ENCODE peak calls at places on chromosomes 13 and 19, in four cellular contexts. One of them, this sample, is unnamed.

GRCh38 chr19:13839938-13840750 is 36.8 kb upstream of the NANOS3 start:
- DNase-seq in cardiac fibroblast: peak; percentile 54
- DNase-seq in mammary epithelial cell: peak; percentile 80
- DNase-seq in activated B cell treated with CpG ODN at 0.5 μM for 24 hours: peak; percentile 41
- DNase-seq in this sample: no peak

GRCh38 chr19:16571283-16571682 is 932 bp downstream of the SLC35E1 start:
- DNase-seq in cardiac fibroblast: peak; percentile 51
- DNase-seq in mammary epithelial cell: peak; percentile 23
- DNase-seq in activated B cell treated with CpG ODN at 0.5 μM for 24 hours: no peak
- DNase-seq in this sample: no peak

GRCh38 chr19:39372941-39373340 is 18.0 kb downstream of the PAF1 start:
- DNase-seq in cardiac fibroblast: peak; percentile 72
- DNase-seq in mammary epithelial cell: no peak
- DNase-seq in activated B cell treated with CpG ODN at 0.5 μM for 24 hours: no peak
- DNase-seq in this sample: no peak

GRCh38 chr13:20165417-20166257 is 4.8 kb upstream of the GJA3 start:
- DNase-seq in cardiac fibroblast: no peak
- DNase-seq in mammary epithelial cell: no peak
- DNase-seq in activated B cell treated with CpG ODN at 0.5 μM for 24 hours: no peak
- DNase-seq in this sample: no peak

GRCh38 chr13:95553614-95554385 is 1.3 kb downstream of the CLDN10 start:
- DNase-seq in cardiac fibroblast: no peak
- DNase-seq in mammary epithelial cell: no peak
- DNase-seq in activated B cell treated with CpG ODN at 0.5 μM for 24 hours: no peak
- DNase-seq in this sample: peak; percentile 30

GRCh38 chr13:106561551-106562170 is 6.3 kb downstream of the ARGLU1 start:
- DNase-seq in cardiac fibroblast: peak; percentile 47
- DNase-seq in mammary epithelial cell: peak; percentile 35
- DNase-seq in activated B cell treated with CpG ODN at 0.5 μM for 24 hours: peak; percentile 20
- DNase-seq in this sample: peak; percentile 48

GRCh38 chr13:105928048-105928447 is 607.4 kb downstream of the EFNB2 start:
- DNase-seq in cardiac fibroblast: no peak
- DNase-seq in mammary epithelial cell: no peak
- DNase-seq in activated B cell treated with CpG ODN at 0.5 μM for 24 hours: no peak
- DNase-seq in this sample: no peak

GRCh38 chr19:11410682-11411081 is 8.4 kb downstream of the RGL3 start:
- DNase-seq in cardiac fibroblast: no peak
- DNase-seq in mammary epithelial cell: peak; percentile 36
- DNase-seq in activated B cell treated with CpG ODN at 0.5 μM for 24 hours: no peak
- DNase-seq in this sample: no peak

GRCh38 chr19:7376151-7376852 is 27.6 kb downstream of the ARHGEF18 start:
- DNase-seq in cardiac fibroblast: no peak
- DNase-seq in mammary epithelial cell: peak; percentile 59
- DNase-seq in activated B cell treated with CpG ODN at 0.5 μM for 24 hours: no peak
- DNase-seq in this sample: no peak

GRCh38 chr19:40539070-40539469 is 37.6 kb upstream of the SHKBP1 start:
- DNase-seq in cardiac fibroblast: no peak
- DNase-seq in mammary epithelial cell: peak; percentile 17
- DNase-seq in activated B cell treated with CpG ODN at 0.5 μM for 24 hours: no peak
- DNase-seq in this sample: no peak

GRCh38 chr19:17889609-17890214 is 18.0 kb downstream of the SLC5A5 start:
- DNase-seq in cardiac fibroblast: peak; percentile 61
- DNase-seq in mammary epithelial cell: peak; percentile 40
- DNase-seq in activated B cell treated with CpG ODN at 0.5 μM for 24 hours: no peak
- DNase-seq in this sample: no peak

DNA sequence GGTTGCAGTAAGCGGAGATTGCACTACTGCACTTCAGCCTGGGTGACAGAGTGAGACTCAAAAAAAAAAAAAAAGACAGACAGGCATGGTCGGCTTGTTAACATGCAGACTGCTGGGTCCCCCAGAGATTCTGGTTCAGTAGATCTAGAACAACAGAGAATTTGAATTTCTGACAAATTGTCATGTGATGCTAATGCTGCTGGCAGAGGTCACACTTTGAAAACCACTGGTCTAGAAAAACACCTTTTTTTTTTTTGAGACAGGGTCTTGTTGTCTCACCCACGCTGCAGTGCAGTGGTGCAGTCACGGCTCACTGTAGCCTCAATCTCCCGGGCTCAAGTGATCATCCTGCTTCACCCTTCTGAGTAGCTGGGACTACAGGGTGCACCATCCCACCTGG is 7.7 kb upstream of the LRFN3 start:
- DNase-seq in cardiac fibroblast: no peak
- DNase-seq in mammary epithelial cell: no peak
- DNase-seq in activated B cell treated with CpG ODN at 0.5 μM for 24 hours: no peak
- DNase-seq in this sample: no peak
- TF ChIP-seq CTCF in cardiac fibroblast: no peak
- TF ChIP-seq CTCF in mammary epithelial cell: no peak
- TF ChIP-seq CTCF in activated B cell treated with CpG ODN at 0.5 μM for 24 hours: no peak
- TF ChIP-seq CTCF in this sample: no peak

DNA sequence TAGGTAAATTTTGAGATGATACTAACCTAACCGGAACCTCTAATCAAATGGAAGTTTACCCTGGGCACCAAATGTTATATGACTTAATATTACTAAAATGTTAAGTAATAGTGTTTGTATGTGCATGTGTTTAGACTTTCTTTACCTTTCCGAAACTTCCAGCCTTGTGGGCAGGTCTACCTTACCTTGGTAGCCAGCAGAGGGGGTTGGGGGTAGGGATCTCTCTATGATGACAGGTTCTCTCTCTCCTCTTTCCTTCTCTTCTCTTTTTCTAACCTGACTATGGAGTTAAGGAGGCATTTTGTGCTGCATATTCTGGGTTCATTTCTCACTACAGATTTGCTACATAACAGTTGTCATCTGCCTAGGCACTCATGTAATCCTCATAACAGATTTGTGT is 6.8 kb upstream of the FRY start:
- DNase-seq in cardiac fibroblast: no peak
- DNase-seq in mammary epithelial cell: no peak
- DNase-seq in activated B cell treated with CpG ODN at 0.5 μM for 24 hours: no peak
- DNase-seq in this sample: no peak
- TF ChIP-seq CTCF in cardiac fibroblast: no peak
- TF ChIP-seq CTCF in mammary epithelial cell: no peak
- TF ChIP-seq CTCF in activated B cell treated with CpG ODN at 0.5 μM for 24 hours: no peak
- TF ChIP-seq CTCF in this sample: no peak

DNA sequence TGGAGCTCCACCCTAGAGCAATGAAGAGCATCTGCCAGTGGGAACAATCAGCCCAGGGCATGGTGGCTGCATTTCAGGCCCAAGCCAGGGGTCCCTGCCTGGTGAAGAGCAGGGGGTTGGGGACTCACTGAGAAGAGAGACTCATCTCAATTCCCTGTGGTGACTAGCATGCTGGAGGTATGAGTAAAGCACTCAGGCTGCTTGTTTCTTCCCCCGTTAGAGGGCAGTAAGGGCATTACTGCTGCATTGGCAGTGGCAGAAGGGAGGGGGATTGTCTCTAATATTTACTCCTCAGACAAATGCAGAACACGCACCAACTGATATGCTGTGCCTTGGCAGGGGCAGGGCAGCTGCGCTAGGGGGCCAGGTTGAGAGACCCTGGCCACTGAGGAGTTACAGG is 329.1 kb downstream of the SLITRK5 start:
- DNase-seq in cardiac fibroblast: no peak
- DNase-seq in mammary epithelial cell: no peak
- DNase-seq in activated B cell treated with CpG ODN at 0.5 μM for 24 hours: no peak
- DNase-seq in this sample: no peak
- TF ChIP-seq CTCF in cardiac fibroblast: no peak
- TF ChIP-seq CTCF in mammary epithelial cell: no peak
- TF ChIP-seq CTCF in activated B cell treated with CpG ODN at 0.5 μM for 24 hours: no peak
- TF ChIP-seq CTCF in this sample: no peak

GRCh38 chr13:68810660-68811059 is 1297.0 kb upstream of the ATXN8OS start:
- DNase-seq in cardiac fibroblast: no peak
- DNase-seq in mammary epithelial cell: no peak
- DNase-seq in activated B cell treated with CpG ODN at 0.5 μM for 24 hours: no peak
- DNase-seq in this sample: no peak
- TF ChIP-seq CTCF in cardiac fibroblast: no peak
- TF ChIP-seq CTCF in mammary epithelial cell: no peak
- TF ChIP-seq CTCF in activated B cell treated with CpG ODN at 0.5 μM for 24 hours: no peak
- TF ChIP-seq CTCF in this sample: peak; percentile 29

DNA sequence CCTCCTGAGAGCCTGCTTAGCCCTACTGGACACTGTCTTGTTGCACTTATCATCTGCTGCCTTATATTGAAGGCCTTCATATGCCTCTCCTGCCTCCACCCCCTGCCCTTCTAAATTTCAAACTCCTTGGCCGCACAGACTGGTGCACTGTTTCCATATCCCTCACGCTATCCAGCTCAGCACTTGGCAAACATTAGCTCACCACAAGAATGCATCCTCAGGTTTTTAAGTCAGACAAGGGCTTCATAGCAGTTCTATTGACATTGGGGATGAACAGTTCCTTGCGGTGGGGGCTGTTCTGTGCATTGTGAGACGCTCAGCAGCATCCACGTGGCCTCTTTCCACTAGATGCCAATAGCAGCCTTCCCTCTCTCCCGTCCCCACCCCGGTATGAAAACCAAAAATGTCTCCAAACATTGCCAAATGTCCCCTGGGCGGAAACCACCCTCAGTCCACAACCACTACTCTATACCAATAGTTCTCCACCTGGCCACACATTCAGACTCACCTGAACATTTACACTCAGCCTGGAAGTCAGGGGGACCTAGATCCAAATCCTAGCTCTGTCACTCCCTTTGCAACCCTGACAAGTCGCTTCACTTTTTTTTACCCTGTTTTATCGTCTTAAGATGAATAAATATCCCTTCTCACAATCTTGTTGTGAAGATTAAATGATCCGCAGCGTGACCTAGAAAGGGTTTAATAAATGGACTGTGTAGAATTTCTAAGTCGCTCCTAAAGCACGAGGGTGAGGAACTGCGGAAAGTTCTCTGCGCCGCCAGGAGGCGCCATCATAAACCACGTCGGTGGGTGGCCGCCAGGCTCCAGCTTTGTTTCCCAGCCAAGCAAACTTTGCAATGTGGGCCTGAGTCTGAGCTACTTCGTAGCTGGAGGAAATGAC is 3.6 kb upstream of the CEACAM3 start:
- DNase-seq in cardiac fibroblast: peak; percentile 55
- DNase-seq in mammary epithelial cell: peak; percentile 35
- DNase-seq in activated B cell treated with CpG ODN at 0.5 μM for 24 hours: peak; percentile 41
- DNase-seq in this sample: peak; percentile 48
- TF ChIP-seq CTCF in cardiac fibroblast: peak; percentile 71
- TF ChIP-seq CTCF in mammary epithelial cell: peak; percentile 62
- TF ChIP-seq CTCF in activated B cell treated with CpG ODN at 0.5 μM for 24 hours: no peak
- TF ChIP-seq CTCF in this sample: peak; percentile 75

This sample was measured in GM13977.